ENCODE peak calls at places on chromosome 1, in six cellular contexts. One of them, this sample, is unnamed.

GRCh38 chr1:97192872-97193572 is 471.4 kb downstream of the PTBP2 start:
- DNase-seq in esophagus squamous epithelium: no peak
- DNase-seq in psoas muscle: no peak
- DNase-seq in endothelial cell: no peak
- DNase-seq in breast epithelium: peak
- DNase-seq in cardiac fibroblast: peak
- DNase-seq in this sample: peak

GRCh38 chr1:226132731-226133503 is 53.6 kb downstream of the ACBD3 start:
- DNase-seq in esophagus squamous epithelium: no peak
- DNase-seq in psoas muscle: no peak
- DNase-seq in endothelial cell: no peak
- DNase-seq in breast epithelium: peak
- DNase-seq in cardiac fibroblast: no peak
- DNase-seq in this sample: no peak

GRCh38 chr1:46622341-46622740 is 5.7 kb upstream of the MOB3C start:
- DNase-seq in esophagus squamous epithelium: no peak
- DNase-seq in psoas muscle: no peak
- DNase-seq in endothelial cell: peak
- DNase-seq in breast epithelium: no peak
- DNase-seq in cardiac fibroblast: peak
- DNase-seq in this sample: peak

GRCh38 chr1:69846267-69846666 is 278.5 kb downstream of the LRRC7 start:
- DNase-seq in esophagus squamous epithelium: no peak
- DNase-seq in psoas muscle: no peak
- DNase-seq in endothelial cell: no peak
- DNase-seq in breast epithelium: no peak
- DNase-seq in cardiac fibroblast: no peak
- DNase-seq in this sample: no peak

GRCh38 chr1:97457446-97458089 is 463.3 kb downstream of the DPYD start:
- DNase-seq in esophagus squamous epithelium: no peak
- DNase-seq in psoas muscle: no peak
- DNase-seq in endothelial cell: no peak
- DNase-seq in breast epithelium: no peak
- DNase-seq in cardiac fibroblast: no peak
- DNase-seq in this sample: no peak

GRCh38 chr1:66266350-66266749 is 267.6 kb upstream of the SGIP1 start:
- DNase-seq in esophagus squamous epithelium: no peak
- DNase-seq in psoas muscle: no peak
- DNase-seq in endothelial cell: no peak
- DNase-seq in breast epithelium: no peak
- DNase-seq in cardiac fibroblast: no peak
- DNase-seq in this sample: no peak

GRCh38 chr1:5972198-5972520 is 20.1 kb downstream of the NPHP4 start:
- DNase-seq in esophagus squamous epithelium: no peak
- DNase-seq in psoas muscle: no peak
- DNase-seq in endothelial cell: no peak
- DNase-seq in breast epithelium: no peak
- DNase-seq in cardiac fibroblast: no peak
- DNase-seq in this sample: no peak

GRCh38 chr1:197200468-197200899 is 54.0 kb upstream of the ASPM start:
- DNase-seq in esophagus squamous epithelium: no peak
- DNase-seq in psoas muscle: no peak
- DNase-seq in endothelial cell: no peak
- DNase-seq in breast epithelium: no peak
- DNase-seq in cardiac fibroblast: peak
- DNase-seq in this sample: peak

GRCh38 chr1:241823925-241824324 is 24.1 kb upstream of the EXO1 start:
- DNase-seq in esophagus squamous epithelium: no peak
- DNase-seq in psoas muscle: no peak
- DNase-seq in endothelial cell: no peak
- DNase-seq in breast epithelium: no peak
- DNase-seq in cardiac fibroblast: no peak
- DNase-seq in this sample: no peak

GRCh38 chr1:93483606-93484005 is 35.7 kb downstream of the FNBP1L start:
- DNase-seq in esophagus squamous epithelium: no peak
- DNase-seq in psoas muscle: no peak
- DNase-seq in endothelial cell: no peak
- DNase-seq in breast epithelium: no peak
- DNase-seq in cardiac fibroblast: no peak
- DNase-seq in this sample: no peak

GRCh38 chr1:234893725-234894630 is 234.7 kb downstream of the TOMM20 start:
- DNase-seq in esophagus squamous epithelium: no peak
- DNase-seq in psoas muscle: no peak
- DNase-seq in endothelial cell: no peak
- DNase-seq in breast epithelium: no peak
- DNase-seq in cardiac fibroblast: peak
- DNase-seq in this sample: peak

GRCh38 chr1:164783778-164784555 is 225.0 kb downstream of the PBX1 start:
- DNase-seq in esophagus squamous epithelium: no peak
- DNase-seq in psoas muscle: no peak
- DNase-seq in endothelial cell: no peak
- DNase-seq in breast epithelium: no peak
- DNase-seq in cardiac fibroblast: no peak
- DNase-seq in this sample: no peak

GRCh38 chr1:9315411-9316079 is 22.9 kb downstream of the SPSB1 start:
- DNase-seq in esophagus squamous epithelium: no peak
- DNase-seq in psoas muscle: no peak
- DNase-seq in endothelial cell: no peak
- DNase-seq in breast epithelium: no peak
- DNase-seq in cardiac fibroblast: peak
- DNase-seq in this sample: peak

GRCh38 chr1:52002038-52002917 is 11.8 kb upstream of the RAB3B start:
- DNase-seq in esophagus squamous epithelium: no peak
- DNase-seq in psoas muscle: no peak
- DNase-seq in endothelial cell: peak
- DNase-seq in breast epithelium: peak
- DNase-seq in cardiac fibroblast: peak
- DNase-seq in this sample: peak

GRCh38 chr1:112237983-112238515 is 158.0 kb upstream of the CTTNBP2NL start:
- DNase-seq in esophagus squamous epithelium: no peak
- DNase-seq in psoas muscle: no peak
- DNase-seq in endothelial cell: no peak
- DNase-seq in breast epithelium: no peak
- DNase-seq in cardiac fibroblast: no peak
- DNase-seq in this sample: no peak

GRCh38 chr1:47696911-47697441 is 259.1 kb downstream of the FOXD2 start:
- DNase-seq in esophagus squamous epithelium: no peak
- DNase-seq in psoas muscle: no peak
- DNase-seq in endothelial cell: no peak
- DNase-seq in breast epithelium: no peak
- DNase-seq in cardiac fibroblast: no peak
- DNase-seq in this sample: no peak

GRCh38 chr1:207000641-207001291 is 30.5 kb upstream of the FCAMR start:
- DNase-seq in esophagus squamous epithelium: no peak
- DNase-seq in psoas muscle: no peak
- DNase-seq in endothelial cell: no peak
- DNase-seq in breast epithelium: no peak
- DNase-seq in cardiac fibroblast: no peak
- DNase-seq in this sample: no peak

GRCh38 chr1:177969825-177970371 is at the start of gene SEC16B:
- DNase-seq in esophagus squamous epithelium: no peak
- DNase-seq in psoas muscle: no peak
- DNase-seq in endothelial cell: no peak
- DNase-seq in breast epithelium: no peak
- DNase-seq in cardiac fibroblast: no peak
- DNase-seq in this sample: no peak

GRCh38 chr1:7680791-7681165 is 90.3 kb upstream of the VAMP3 start:
- DNase-seq in esophagus squamous epithelium: no peak
- DNase-seq in psoas muscle: no peak
- DNase-seq in endothelial cell: no peak
- DNase-seq in breast epithelium: no peak
- DNase-seq in cardiac fibroblast: no peak
- DNase-seq in this sample: no peak

GRCh38 chr1:200624679-200625335 is 4.3 kb upstream of the KIF14 start:
- DNase-seq in esophagus squamous epithelium: no peak
- DNase-seq in psoas muscle: no peak
- DNase-seq in endothelial cell: no peak
- DNase-seq in breast epithelium: peak
- DNase-seq in cardiac fibroblast: peak
- DNase-seq in this sample: no peak

GRCh38 chr1:160550572-160551034 is 27.5 kb upstream of the SLAMF6 start:
- DNase-seq in esophagus squamous epithelium: no peak
- DNase-seq in psoas muscle: no peak
- DNase-seq in endothelial cell: no peak
- DNase-seq in breast epithelium: no peak
- DNase-seq in cardiac fibroblast: no peak
- DNase-seq in this sample: no peak
- TF ChIP-seq CTCF in esophagus squamous epithelium: no peak
- TF ChIP-seq CTCF in psoas muscle: no peak
- TF ChIP-seq CTCF in endothelial cell: no peak
- TF ChIP-seq CTCF in breast epithelium: no peak
- TF ChIP-seq CTCF in cardiac fibroblast: no peak
- TF ChIP-seq CTCF in this sample: no peak

GRCh38 chr1:107153033-107153432 is 12.2 kb downstream of the NTNG1 start:
- DNase-seq in esophagus squamous epithelium: no peak
- DNase-seq in psoas muscle: no peak
- DNase-seq in endothelial cell: no peak
- DNase-seq in breast epithelium: no peak
- DNase-seq in cardiac fibroblast: no peak
- DNase-seq in this sample: no peak
- TF ChIP-seq CTCF in esophagus squamous epithelium: no peak
- TF ChIP-seq CTCF in psoas muscle: no peak
- TF ChIP-seq CTCF in endothelial cell: no peak
- TF ChIP-seq CTCF in breast epithelium: no peak
- TF ChIP-seq CTCF in cardiac fibroblast: no peak
- TF ChIP-seq CTCF in this sample: peak

DNA sequence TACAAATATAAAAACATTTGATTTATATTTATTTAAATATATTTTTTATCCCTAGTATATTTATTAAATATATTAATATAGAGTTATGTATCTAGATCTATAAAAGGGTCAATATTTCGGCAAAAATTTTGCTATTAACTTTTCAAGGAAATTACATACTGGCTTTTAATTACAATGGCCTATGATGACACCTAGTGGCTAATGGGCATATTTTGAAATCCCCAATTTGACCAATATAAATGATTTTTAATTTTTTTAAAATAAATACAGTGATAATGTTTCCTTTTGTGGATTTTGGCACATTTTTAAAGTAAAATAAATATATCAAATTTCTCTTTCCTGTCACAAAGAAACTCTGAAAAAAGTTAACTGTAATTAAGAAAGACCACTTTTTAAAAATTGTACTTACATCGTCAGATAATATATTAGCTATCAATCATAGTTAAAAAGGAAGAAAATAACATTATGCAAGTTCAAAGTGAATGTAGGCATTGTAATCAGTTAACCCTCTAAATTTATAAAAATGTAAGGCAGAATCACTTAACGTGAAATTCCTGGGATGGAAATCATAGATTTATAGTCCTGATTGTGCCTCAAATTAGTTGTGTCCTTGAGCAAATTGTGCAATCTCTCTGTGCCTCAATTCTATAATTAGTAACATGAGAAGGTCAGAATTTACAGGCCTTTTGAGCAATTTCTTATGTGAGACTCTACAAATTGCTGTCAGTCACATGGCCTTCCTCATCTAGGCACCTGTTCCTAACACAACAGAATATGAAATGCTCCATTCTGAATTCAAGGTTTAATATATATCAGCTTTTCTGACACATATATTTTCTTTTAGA is 25.6 kb upstream of the RGS13 start:
- DNase-seq in esophagus squamous epithelium: no peak
- DNase-seq in psoas muscle: no peak
- DNase-seq in endothelial cell: no peak
- DNase-seq in breast epithelium: no peak
- DNase-seq in cardiac fibroblast: peak
- DNase-seq in this sample: peak
- TF ChIP-seq CTCF in esophagus squamous epithelium: peak
- TF ChIP-seq CTCF in psoas muscle: peak
- TF ChIP-seq CTCF in endothelial cell: peak
- TF ChIP-seq CTCF in breast epithelium: peak
- TF ChIP-seq CTCF in cardiac fibroblast: peak
- TF ChIP-seq CTCF in this sample: peak

DNA sequence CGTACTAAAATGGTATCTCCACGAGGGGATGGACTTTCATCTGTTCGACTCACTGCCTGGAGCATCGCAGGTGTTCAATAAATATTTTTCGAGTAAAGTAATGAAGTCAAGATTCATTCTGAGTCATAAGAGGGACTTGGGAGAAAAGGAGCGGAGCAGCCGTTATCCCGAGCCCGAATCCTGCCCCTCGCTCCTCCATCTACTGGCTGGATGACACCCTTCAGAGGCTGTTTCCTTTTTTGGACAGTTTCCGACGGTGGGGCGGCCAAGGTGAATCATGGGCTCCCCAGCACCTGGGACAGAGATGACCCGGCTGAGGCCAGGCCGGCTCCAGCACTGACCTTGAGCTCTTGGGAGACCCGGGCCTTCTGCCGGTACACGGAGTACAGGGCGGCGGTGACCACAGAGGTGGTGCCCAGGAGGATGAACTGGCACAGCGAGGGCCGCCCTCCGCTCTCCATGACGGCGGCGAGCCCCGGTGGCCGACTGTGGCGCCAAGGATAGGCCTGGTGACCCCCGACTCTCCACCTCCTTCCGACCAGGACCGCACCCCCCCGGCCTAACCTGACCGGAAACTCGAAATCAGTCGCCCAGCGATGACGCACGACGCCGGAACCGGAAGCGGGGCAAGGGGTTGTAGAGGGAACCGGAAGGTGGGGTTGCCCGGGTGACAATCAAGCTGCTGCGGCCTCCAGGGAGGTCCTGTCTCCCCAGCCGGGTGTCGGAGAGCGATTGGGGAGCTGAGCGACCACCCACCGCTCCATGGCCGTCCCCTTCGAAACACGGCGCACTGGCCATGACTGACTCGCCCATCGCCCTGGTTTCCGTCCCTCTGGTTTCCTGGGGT is at the start of gene MUL1:
- DNase-seq in esophagus squamous epithelium: peak
- DNase-seq in psoas muscle: peak
- DNase-seq in endothelial cell: peak
- DNase-seq in breast epithelium: peak
- DNase-seq in cardiac fibroblast: peak
- DNase-seq in this sample: peak
- TF ChIP-seq CTCF in esophagus squamous epithelium: no peak
- TF ChIP-seq CTCF in psoas muscle: no peak
- TF ChIP-seq CTCF in endothelial cell: no peak
- TF ChIP-seq CTCF in breast epithelium: no peak
- TF ChIP-seq CTCF in cardiac fibroblast: no peak
- TF ChIP-seq CTCF in this sample: no peak

GRCh38 chr1:162397039-162397448 is 14.9 kb downstream of the SH2D1B start:
- DNase-seq in esophagus squamous epithelium: no peak
- DNase-seq in psoas muscle: no peak
- DNase-seq in endothelial cell: no peak
- DNase-seq in breast epithelium: no peak
- DNase-seq in cardiac fibroblast: peak
- DNase-seq in this sample: no peak
- TF ChIP-seq CTCF in esophagus squamous epithelium: no peak
- TF ChIP-seq CTCF in psoas muscle: no peak
- TF ChIP-seq CTCF in endothelial cell: no peak
- TF ChIP-seq CTCF in breast epithelium: no peak
- TF ChIP-seq CTCF in cardiac fibroblast: peak
- TF ChIP-seq CTCF in this sample: no peak

GRCh38 chr1:183537405-183537804 is 52.9 kb downstream of the NCF2 start:
- DNase-seq in esophagus squamous epithelium: no peak
- DNase-seq in psoas muscle: no peak
- DNase-seq in endothelial cell: no peak
- DNase-seq in breast epithelium: no peak
- DNase-seq in cardiac fibroblast: no peak
- DNase-seq in this sample: no peak
- TF ChIP-seq CTCF in esophagus squamous epithelium: no peak
- TF ChIP-seq CTCF in psoas muscle: no peak
- TF ChIP-seq CTCF in endothelial cell: no peak
- TF ChIP-seq CTCF in breast epithelium: no peak
- TF ChIP-seq CTCF in cardiac fibroblast: no peak
- TF ChIP-seq CTCF in this sample: no peak

GRCh38 chr1:201982923-201983805 is 716 bp downstream of the RNPEP start:
- DNase-seq in esophagus squamous epithelium: no peak
- DNase-seq in psoas muscle: peak
- DNase-seq in endothelial cell: peak
- DNase-seq in breast epithelium: peak
- DNase-seq in cardiac fibroblast: peak
- DNase-seq in this sample: peak
- TF ChIP-seq CTCF in esophagus squamous epithelium: peak
- TF ChIP-seq CTCF in psoas muscle: no peak
- TF ChIP-seq CTCF in endothelial cell: peak
- TF ChIP-seq CTCF in breast epithelium: no peak
- TF ChIP-seq CTCF in cardiac fibroblast: peak
- TF ChIP-seq CTCF in this sample: peak

This sample was measured in HFFc6.